ENCODE peak calls at places on chromosomes 5 and 9, in nine cellular contexts. M, B, O, E, X, S, L, A and W are unnamed samples.

GRCh38 chr5:96714951-96715451 is 52.8 kb downstream of the CAST start:
- DNase-seq in M (no peak), B (no peak), O (no peak), E (peak), X (peak), S (peak), L (no peak), A (peak), W (no peak)

GRCh38 chr5:140109050-140109817 is 4.7 kb upstream of the PURA start:
- DNase-seq in M (no peak), B (no peak), O (peak), E (no peak), X (peak), S (no peak), L (no peak), A (peak), W (no peak)

GRCh38 chr9:97984188-97985057 is 1.3 kb downstream of the ANP32B start:
- DNase-seq in M (peak), B (peak), O (peak), E (peak), X (peak), S (peak), L (peak), A (peak), W (no peak)

GRCh38 chr5:123717139-123717538 is 205.2 kb downstream of the CSNK1G3 start:
- DNase-seq in M (no peak), B (no peak), O (no peak), E (no peak), X (no peak), S (no peak), L (no peak), A (no peak), W (no peak)

GRCh38 chr5:137203011-137203632 is 296.0 kb downstream of the SPOCK1 start:
- DNase-seq in M (no peak), B (no peak), O (no peak), E (no peak), X (no peak), S (no peak), L (no peak), A (no peak), W (no peak)

GRCh38 chr9:136159851-136160250 is 41.2 kb upstream of the TMEM250 start:
- DNase-seq in M (no peak), B (no peak), O (no peak), E (no peak), X (no peak), S (no peak), L (no peak), A (no peak), W (no peak)

GRCh38 chr5:143554194-143554717 is 150.8 kb upstream of the NR3C1 start:
- DNase-seq in M (no peak), B (no peak), O (no peak), E (no peak), X (no peak), S (no peak), L (no peak), A (no peak), W (peak)

GRCh38 chr5:26482817-26483375 is 555.5 kb downstream of the CDH9 start:
- DNase-seq in M (no peak), B (no peak), O (peak), E (peak), X (no peak), S (peak), L (peak), A (no peak), W (peak)

GRCh38 chr5:96743065-96743768 is 64.5 kb downstream of the ERAP1 start:
- DNase-seq in M (no peak), B (no peak), O (no peak), E (no peak), X (no peak), S (no peak), L (no peak), A (no peak), W (peak)

GRCh38 chr5:142834504-142834903 is 64.3 kb downstream of the ARHGAP26 start:
- DNase-seq in M (no peak), B (no peak), O (no peak), E (no peak), X (no peak), S (no peak), L (no peak), A (no peak), W (no peak)

GRCh38 chr5:40717281-40717680 is 37.6 kb downstream of the PTGER4 start:
- DNase-seq in M (no peak), B (no peak), O (no peak), E (no peak), X (no peak), S (no peak), L (no peak), A (no peak), W (no peak)

GRCh38 chr9:132404228-132404881 is 2.3 kb downstream of the TTF1 start:
- DNase-seq in M (no peak), B (no peak), O (no peak), E (no peak), X (no peak), S (peak), L (no peak), A (peak), W (peak)

GRCh38 chr9:16524823-16525222 is 345.6 kb downstream of the BNC2 start:
- DNase-seq in M (no peak), B (no peak), O (no peak), E (no peak), X (no peak), S (no peak), L (no peak), A (no peak), W (no peak)

GRCh38 chr5:16573401-16573800 is 43.4 kb downstream of the RETREG1 start:
- DNase-seq in M (no peak), B (no peak), O (no peak), E (no peak), X (no peak), S (no peak), L (no peak), A (no peak), W (no peak)

GRCh38 chr9:88523056-88523455 is 11.9 kb upstream of the NXNL2 start:
- DNase-seq in M (no peak), B (no peak), O (no peak), E (no peak), X (no peak), S (no peak), L (no peak), A (no peak), W (no peak)

GRCh38 chr5:181207214-181207959 is 2.4 kb upstream of the TRIM7 start:
- DNase-seq in M (no peak), B (no peak), O (peak), E (no peak), X (peak), S (peak), L (peak), A (peak), W (peak)

GRCh38 chr9:95333426-95333825 is 15.9 kb upstream of the FANCC start:
- DNase-seq in M (no peak), B (no peak), O (no peak), E (no peak), X (no peak), S (no peak), L (no peak), A (no peak), W (no peak)

GRCh38 chr5:112012112-112012511 is 255.1 kb upstream of the NREP start:
- DNase-seq in M (no peak), B (no peak), O (no peak), E (no peak), X (no peak), S (no peak), L (no peak), A (no peak), W (no peak)

GRCh38 chr5:102664946-102665345 is 90.2 kb upstream of the PAM start:
- DNase-seq in M (no peak), B (no peak), O (no peak), E (peak), X (no peak), S (no peak), L (no peak), A (no peak), W (no peak)

GRCh38 chr5:139644646-139645494 is 3.3 kb upstream of the CXXC5 start:
- DNase-seq in M (no peak), B (no peak), O (no peak), E (no peak), X (no peak), S (no peak), L (no peak), A (peak), W (no peak)

GRCh38 chr5:149450199-149450598 is 71.1 kb upstream of the IL17B start:
- DNase-seq in M (no peak), B (no peak), O (no peak), E (no peak), X (peak), S (no peak), L (no peak), A (no peak), W (no peak)

GRCh38 chr9:111348821-111349271 is 18.8 kb upstream of the OR2K2 start:
- DNase-seq in M (no peak), B (no peak), O (no peak), E (no peak), X (no peak), S (no peak), L (no peak), A (no peak), W (no peak)

GRCh38 chr5:52961238-52961637 is 27.9 kb upstream of the ITGA2 start:
- DNase-seq in M (no peak), B (no peak), O (no peak), E (no peak), X (no peak), S (no peak), L (no peak), A (no peak), W (no peak)

GRCh38 chr9:114364123-114364522 is 23.7 kb downstream of the AKNA start:
- DNase-seq in M (no peak), B (no peak), O (no peak), E (no peak), X (no peak), S (no peak), L (no peak), A (no peak), W (peak)

GRCh38 chr5:152634596-152634995 is 229.5 kb upstream of the NMUR2 start:
- DNase-seq in M (peak), B (no peak), O (peak), E (peak), X (no peak), S (no peak), L (no peak), A (no peak), W (no peak)

GRCh38 chr5:1028481-1029269 is 20.1 kb downstream of the NKD2 start:
- DNase-seq in M (no peak), B (no peak), O (no peak), E (no peak), X (no peak), S (no peak), L (no peak), A (no peak), W (no peak)

GRCh38 chr5:106017243-106017857 is 1653.4 kb downstream of the EFNA5 start:
- DNase-seq in M (no peak), B (no peak), O (no peak), E (no peak), X (no peak), S (no peak), L (no peak), A (no peak), W (no peak)

GRCh38 chr9:129612815-129613519 is 7.9 kb downstream of the C9orf50 start:
- DNase-seq in M (no peak), B (no peak), O (no peak), E (no peak), X (no peak), S (no peak), L (no peak), A (no peak), W (no peak)

GRCh38 chr5:110536120-110537115 is 190.1 kb downstream of the TMEM232 start:
- DNase-seq in M (peak), B (no peak), O (peak), E (no peak), X (no peak), S (no peak), L (no peak), A (no peak), W (no peak)

GRCh38 chr5:121384359-121384758 is 467.3 kb upstream of the FTMT start:
- DNase-seq in M (no peak), B (no peak), O (no peak), E (no peak), X (no peak), S (no peak), L (no peak), A (no peak), W (no peak)

GRCh38 chr9:126164796-126165525 is 161.7 kb upstream of the MVB12B start:
- DNase-seq in M (peak), B (no peak), O (peak), E (no peak), X (no peak), S (no peak), L (no peak), A (no peak), W (no peak)

GRCh38 chr9:108272350-108272899 is 583.4 kb downstream of the ACTL7B start:
- DNase-seq in M (peak), B (no peak), O (peak), E (peak), X (peak), S (peak), L (peak), A (no peak), W (peak)

GRCh38 chr9:124941689-124942561 is 1.0 kb upstream of the GOLGA1 start:
- DNase-seq in M (peak), B (peak), O (peak), E (peak), X (peak), S (peak), L (peak), A (peak), W (peak)

GRCh38 chr5:157283434-157283833 is 17.5 kb downstream of the CYFIP2 start:
- DNase-seq in M (no peak), B (no peak), O (no peak), E (no peak), X (no peak), S (peak), L (no peak), A (peak), W (peak)